ENCODE peak calls at places on chromosome 15, in ten cellular contexts. One of them, this sample, is unnamed. For H3K27me3, the result is how much of the 10 kb centered on the place peaks cover.

GRCh38 chr15:71638876-71639275 is 171.5 kb upstream of the NR2E3 start:
- DNase-seq in endodermal cell: no peak
- DNase-seq in breast epithelium: no peak
- DNase-seq in SK-N-SH: no peak
- DNase-seq in sigmoid colon: no peak
- DNase-seq in tibial artery: no peak
- DNase-seq in left ventricle myocardium inferior: no peak
- DNase-seq in kidney epithelial cell: no peak
- DNase-seq in suprapubic skin: no peak
- DNase-seq in heart left ventricle: no peak
- DNase-seq in this sample: no peak

GRCh38 chr15:55740981-55741591 is 1.9 kb downstream of the PRTG start:
- DNase-seq in endodermal cell: no peak
- DNase-seq in breast epithelium: no peak
- DNase-seq in SK-N-SH: no peak
- DNase-seq in sigmoid colon: no peak
- DNase-seq in tibial artery: no peak
- DNase-seq in left ventricle myocardium inferior: no peak
- DNase-seq in kidney epithelial cell: no peak
- DNase-seq in suprapubic skin: no peak
- DNase-seq in heart left ventricle: no peak
- DNase-seq in this sample: no peak

GRCh38 chr15:23052522-23052921 is 13.2 kb upstream of the TUBGCP5 start:
- DNase-seq in endodermal cell: no peak
- DNase-seq in breast epithelium: no peak
- DNase-seq in SK-N-SH: no peak
- DNase-seq in sigmoid colon: no peak
- DNase-seq in tibial artery: no peak
- DNase-seq in left ventricle myocardium inferior: no peak
- DNase-seq in kidney epithelial cell: no peak
- DNase-seq in suprapubic skin: no peak
- DNase-seq in heart left ventricle: no peak
- DNase-seq in this sample: no peak

GRCh38 chr15:69395460-69395859 is 18.7 kb upstream of the KIF23 start:
- DNase-seq in endodermal cell: no peak
- DNase-seq in breast epithelium: no peak
- DNase-seq in SK-N-SH: no peak
- DNase-seq in sigmoid colon: no peak
- DNase-seq in tibial artery: no peak
- DNase-seq in left ventricle myocardium inferior: no peak
- DNase-seq in kidney epithelial cell: no peak
- DNase-seq in suprapubic skin: no peak
- DNase-seq in heart left ventricle: no peak
- DNase-seq in this sample: no peak

GRCh38 chr15:25905140-25905539 is 42.0 kb upstream of the ATP10A start:
- DNase-seq in endodermal cell: no peak
- DNase-seq in breast epithelium: no peak
- DNase-seq in SK-N-SH: no peak
- DNase-seq in sigmoid colon: peak
- DNase-seq in tibial artery: no peak
- DNase-seq in left ventricle myocardium inferior: no peak
- DNase-seq in kidney epithelial cell: peak
- DNase-seq in suprapubic skin: no peak
- DNase-seq in heart left ventricle: peak
- DNase-seq in this sample: no peak

GRCh38 chr15:32870240-32871033 is 152.6 kb downstream of the GREM1 start:
- DNase-seq in endodermal cell: no peak
- DNase-seq in breast epithelium: no peak
- DNase-seq in SK-N-SH: no peak
- DNase-seq in sigmoid colon: no peak
- DNase-seq in tibial artery: no peak
- DNase-seq in left ventricle myocardium inferior: no peak
- DNase-seq in kidney epithelial cell: peak
- DNase-seq in suprapubic skin: no peak
- DNase-seq in heart left ventricle: no peak
- DNase-seq in this sample: no peak

GRCh38 chr15:23039917-23040281 is 530 bp upstream of the TUBGCP5 start:
- DNase-seq in endodermal cell: no peak
- DNase-seq in breast epithelium: no peak
- DNase-seq in SK-N-SH: no peak
- DNase-seq in sigmoid colon: no peak
- DNase-seq in tibial artery: no peak
- DNase-seq in left ventricle myocardium inferior: no peak
- DNase-seq in kidney epithelial cell: no peak
- DNase-seq in suprapubic skin: peak
- DNase-seq in heart left ventricle: no peak
- DNase-seq in this sample: no peak

GRCh38 chr15:42358141-42358540 is 1.2 kb upstream of the CAPN3 start:
- DNase-seq in endodermal cell: no peak
- DNase-seq in breast epithelium: no peak
- DNase-seq in SK-N-SH: no peak
- DNase-seq in sigmoid colon: no peak
- DNase-seq in tibial artery: no peak
- DNase-seq in left ventricle myocardium inferior: no peak
- DNase-seq in kidney epithelial cell: no peak
- DNase-seq in suprapubic skin: no peak
- DNase-seq in heart left ventricle: no peak
- DNase-seq in this sample: no peak

GRCh38 chr15:32130823-32131222 is 100.5 kb downstream of the CHRNA7 start:
- DNase-seq in endodermal cell: no peak
- DNase-seq in breast epithelium: no peak
- DNase-seq in SK-N-SH: no peak
- DNase-seq in sigmoid colon: no peak
- DNase-seq in tibial artery: no peak
- DNase-seq in left ventricle myocardium inferior: no peak
- DNase-seq in kidney epithelial cell: no peak
- DNase-seq in suprapubic skin: no peak
- DNase-seq in heart left ventricle: no peak
- DNase-seq in this sample: no peak

GRCh38 chr15:63370764-63371163 is 10.9 kb downstream of the CA12 start:
- DNase-seq in endodermal cell: no peak
- DNase-seq in breast epithelium: no peak
- DNase-seq in SK-N-SH: no peak
- DNase-seq in sigmoid colon: peak
- DNase-seq in tibial artery: no peak
- DNase-seq in left ventricle myocardium inferior: no peak
- DNase-seq in kidney epithelial cell: no peak
- DNase-seq in suprapubic skin: no peak
- DNase-seq in heart left ventricle: no peak
- DNase-seq in this sample: no peak

GRCh38 chr15:71792521-71792920 is 17.8 kb upstream of the NR2E3 start:
- DNase-seq in endodermal cell: no peak
- DNase-seq in breast epithelium: no peak
- DNase-seq in SK-N-SH: no peak
- DNase-seq in sigmoid colon: no peak
- DNase-seq in tibial artery: no peak
- DNase-seq in left ventricle myocardium inferior: no peak
- DNase-seq in kidney epithelial cell: peak
- DNase-seq in suprapubic skin: no peak
- DNase-seq in heart left ventricle: no peak
- DNase-seq in this sample: no peak

GRCh38 chr15:37086120-37086519 is 14.2 kb downstream of the MEIS2 start:
- DNase-seq in endodermal cell: no peak
- DNase-seq in breast epithelium: no peak
- DNase-seq in SK-N-SH: no peak
- DNase-seq in sigmoid colon: no peak
- DNase-seq in tibial artery: no peak
- DNase-seq in left ventricle myocardium inferior: no peak
- DNase-seq in kidney epithelial cell: no peak
- DNase-seq in suprapubic skin: no peak
- DNase-seq in heart left ventricle: no peak
- DNase-seq in this sample: no peak

GRCh38 chr15:66964111-66964738 is 101.2 kb upstream of the SMAD3 start:
- DNase-seq in endodermal cell: no peak
- DNase-seq in breast epithelium: no peak
- DNase-seq in SK-N-SH: no peak
- DNase-seq in sigmoid colon: no peak
- DNase-seq in tibial artery: peak
- DNase-seq in left ventricle myocardium inferior: no peak
- DNase-seq in kidney epithelial cell: no peak
- DNase-seq in suprapubic skin: no peak
- DNase-seq in heart left ventricle: no peak
- DNase-seq in this sample: no peak

GRCh38 chr15:81061490-81062235 is 60.9 kb downstream of the TLNRD1 start:
- DNase-seq in endodermal cell: no peak
- DNase-seq in breast epithelium: no peak
- DNase-seq in SK-N-SH: no peak
- DNase-seq in sigmoid colon: no peak
- DNase-seq in tibial artery: no peak
- DNase-seq in left ventricle myocardium inferior: no peak
- DNase-seq in kidney epithelial cell: no peak
- DNase-seq in suprapubic skin: no peak
- DNase-seq in heart left ventricle: no peak
- DNase-seq in this sample: no peak

DNA sequence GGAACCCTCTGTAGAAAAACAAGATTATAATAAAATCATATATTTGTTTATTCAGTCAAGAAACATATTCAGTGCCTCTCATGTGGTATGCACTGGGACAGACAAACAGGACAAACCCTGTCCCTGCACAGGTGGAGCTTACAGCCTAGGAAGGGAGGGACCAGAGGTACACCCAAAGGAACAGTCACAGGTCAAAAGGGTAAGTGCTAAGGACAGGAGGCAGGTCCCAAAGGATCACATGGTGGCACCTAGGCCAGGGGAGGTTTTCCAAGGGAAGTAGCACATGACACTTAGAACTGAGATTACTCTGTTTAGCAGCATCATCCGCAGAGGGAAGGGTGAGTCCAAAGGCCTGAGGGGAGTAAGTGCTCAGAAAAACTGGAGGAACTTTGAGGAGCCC is 254.4 kb upstream of the ARRDC4 start:
- DNase-seq in endodermal cell: no peak
- DNase-seq in breast epithelium: no peak
- DNase-seq in SK-N-SH: no peak
- DNase-seq in sigmoid colon: no peak
- DNase-seq in tibial artery: no peak
- DNase-seq in left ventricle myocardium inferior: no peak
- DNase-seq in kidney epithelial cell: no peak
- DNase-seq in suprapubic skin: no peak
- DNase-seq in heart left ventricle: no peak
- DNase-seq in this sample: no peak
- TF ChIP-seq CTCF in endodermal cell: no peak
- TF ChIP-seq CTCF in breast epithelium: no peak
- TF ChIP-seq CTCF in SK-N-SH: no peak
- TF ChIP-seq CTCF in sigmoid colon: no peak
- TF ChIP-seq CTCF in tibial artery: no peak
- TF ChIP-seq CTCF in left ventricle myocardium inferior: no peak
- TF ChIP-seq CTCF in kidney epithelial cell: no peak
- TF ChIP-seq CTCF in suprapubic skin: no peak
- TF ChIP-seq CTCF in heart left ventricle: no peak
- TF ChIP-seq CTCF in this sample: no peak

GRCh38 chr15:73440571-73440970 is 2.4 kb upstream of the REC114 start:
- DNase-seq in endodermal cell: no peak
- DNase-seq in breast epithelium: no peak
- DNase-seq in SK-N-SH: no peak
- DNase-seq in sigmoid colon: no peak
- DNase-seq in tibial artery: no peak
- DNase-seq in left ventricle myocardium inferior: no peak
- DNase-seq in kidney epithelial cell: no peak
- DNase-seq in suprapubic skin: no peak
- DNase-seq in heart left ventricle: no peak
- DNase-seq in this sample: peak
- H3K27me3 ChIP-seq in endodermal cell: under half
- H3K27me3 ChIP-seq in breast epithelium: under half
- H3K27me3 ChIP-seq in SK-N-SH: under half
- H3K27me3 ChIP-seq in sigmoid colon: under half
- H3K27me3 ChIP-seq in tibial artery: under half
- H3K27me3 ChIP-seq in left ventricle myocardium inferior: under half
- H3K27me3 ChIP-seq in kidney epithelial cell: under half
- H3K27me3 ChIP-seq in suprapubic skin: under half
- H3K27me3 ChIP-seq in heart left ventricle: under half
- H3K27me3 ChIP-seq in this sample: under half

GRCh38 chr15:52136471-52136993 is 24.0 kb upstream of the BCL2L10 start:
- DNase-seq in endodermal cell: peak
- DNase-seq in breast epithelium: no peak
- DNase-seq in SK-N-SH: no peak
- DNase-seq in sigmoid colon: no peak
- DNase-seq in tibial artery: no peak
- DNase-seq in left ventricle myocardium inferior: no peak
- DNase-seq in kidney epithelial cell: no peak
- DNase-seq in suprapubic skin: no peak
- DNase-seq in heart left ventricle: no peak
- DNase-seq in this sample: no peak

GRCh38 chr15:52133510-52134220 is 21.1 kb upstream of the BCL2L10 start:
- DNase-seq in endodermal cell: peak
- DNase-seq in breast epithelium: no peak
- DNase-seq in SK-N-SH: no peak
- DNase-seq in sigmoid colon: no peak
- DNase-seq in tibial artery: no peak
- DNase-seq in left ventricle myocardium inferior: no peak
- DNase-seq in kidney epithelial cell: no peak
- DNase-seq in suprapubic skin: no peak
- DNase-seq in heart left ventricle: no peak
- DNase-seq in this sample: no peak

GRCh38 chr15:52137432-52138357 is 25.1 kb upstream of the BCL2L10 start:
- DNase-seq in endodermal cell: peak
- DNase-seq in breast epithelium: no peak
- DNase-seq in SK-N-SH: no peak
- DNase-seq in sigmoid colon: no peak
- DNase-seq in tibial artery: no peak
- DNase-seq in left ventricle myocardium inferior: no peak
- DNase-seq in kidney epithelial cell: no peak
- DNase-seq in suprapubic skin: no peak
- DNase-seq in heart left ventricle: no peak
- DNase-seq in this sample: no peak

GRCh38 chr15:52132066-52132465 is 19.5 kb upstream of the BCL2L10 start:
- DNase-seq in endodermal cell: peak
- DNase-seq in breast epithelium: no peak
- DNase-seq in SK-N-SH: no peak
- DNase-seq in sigmoid colon: no peak
- DNase-seq in tibial artery: no peak
- DNase-seq in left ventricle myocardium inferior: no peak
- DNase-seq in kidney epithelial cell: no peak
- DNase-seq in suprapubic skin: no peak
- DNase-seq in heart left ventricle: no peak
- DNase-seq in this sample: no peak

GRCh38 chr15:52134502-52135144 is 22.0 kb upstream of the BCL2L10 start:
- DNase-seq in endodermal cell: peak
- DNase-seq in breast epithelium: no peak
- DNase-seq in SK-N-SH: no peak
- DNase-seq in sigmoid colon: no peak
- DNase-seq in tibial artery: no peak
- DNase-seq in left ventricle myocardium inferior: no peak
- DNase-seq in kidney epithelial cell: no peak
- DNase-seq in suprapubic skin: no peak
- DNase-seq in heart left ventricle: no peak
- DNase-seq in this sample: no peak
- TF ChIP-seq CTCF in endodermal cell: no peak
- TF ChIP-seq CTCF in breast epithelium: no peak
- TF ChIP-seq CTCF in SK-N-SH: no peak
- TF ChIP-seq CTCF in sigmoid colon: no peak
- TF ChIP-seq CTCF in tibial artery: no peak
- TF ChIP-seq CTCF in left ventricle myocardium inferior: no peak
- TF ChIP-seq CTCF in kidney epithelial cell: no peak
- TF ChIP-seq CTCF in suprapubic skin: no peak
- TF ChIP-seq CTCF in heart left ventricle: no peak
- TF ChIP-seq CTCF in this sample: no peak

DNA sequence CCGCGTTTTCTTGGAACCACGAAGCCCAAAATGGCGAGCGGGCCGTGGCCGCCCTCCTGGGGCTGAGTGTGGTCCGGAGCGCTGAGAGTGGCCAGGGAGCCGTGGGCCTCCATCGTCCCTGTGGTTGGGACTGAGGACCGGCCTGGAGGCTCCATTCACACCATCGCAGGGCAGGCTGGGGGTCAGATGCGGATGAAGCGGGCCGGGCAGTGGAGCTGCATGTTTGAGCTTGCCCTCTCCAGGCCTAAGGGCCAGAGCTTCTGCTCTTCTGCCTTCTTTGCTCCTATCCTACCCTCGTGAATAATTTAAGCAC is 44.8 kb upstream of the POLG start:
- DNase-seq in endodermal cell: peak
- DNase-seq in breast epithelium: no peak
- DNase-seq in SK-N-SH: no peak
- DNase-seq in sigmoid colon: no peak
- DNase-seq in tibial artery: no peak
- DNase-seq in left ventricle myocardium inferior: no peak
- DNase-seq in kidney epithelial cell: no peak
- DNase-seq in suprapubic skin: no peak
- DNase-seq in heart left ventricle: no peak
- DNase-seq in this sample: no peak
- H3K27me3 ChIP-seq in endodermal cell: half or more
- H3K27me3 ChIP-seq in breast epithelium: under half
- H3K27me3 ChIP-seq in SK-N-SH: under half
- H3K27me3 ChIP-seq in sigmoid colon: half or more
- H3K27me3 ChIP-seq in tibial artery: under half
- H3K27me3 ChIP-seq in left ventricle myocardium inferior: half or more
- H3K27me3 ChIP-seq in kidney epithelial cell: half or more
- H3K27me3 ChIP-seq in suprapubic skin: half or more
- H3K27me3 ChIP-seq in heart left ventricle: half or more
- H3K27me3 ChIP-seq in this sample: under half